ENCODE peak calls at places on chromosomes 11 and 22, in eight cellular contexts. One of them, this sample, is unnamed.

GRCh38 chr11:14974021-14974698 is 2.0 kb upstream of the CALCA start:
- DNase-seq in Peyer's patch: no peak
- DNase-seq in uterus: no peak
- DNase-seq in A549: no peak
- DNase-seq in HCT116: no peak
- DNase-seq in thyroid gland: no peak
- DNase-seq in stomach: no peak
- DNase-seq in heart left ventricle: no peak
- DNase-seq in this sample: no peak

GRCh38 chr22:50010676-50011446 is 1.7 kb downstream of the IL17REL start:
- DNase-seq in Peyer's patch: no peak
- DNase-seq in uterus: no peak
- DNase-seq in stomach: no peak
- DNase-seq in HCT116: no peak
- DNase-seq in thyroid gland: no peak
- DNase-seq in heart left ventricle: no peak
- DNase-seq in A549: no peak
- DNase-seq in this sample: no peak

GRCh38 chr11:44566559-44566949 is 1.1 kb downstream of the CD82 start:
- DNase-seq in stomach: no peak
- DNase-seq in heart left ventricle: no peak
- DNase-seq in Peyer's patch: no peak
- DNase-seq in A549: no peak
- DNase-seq in uterus: no peak
- DNase-seq in thyroid gland: no peak
- DNase-seq in HCT116: no peak
- DNase-seq in this sample: no peak

GRCh38 chr22:26429458-26430238 is 588 bp downstream of the ASPHD2 start:
- DNase-seq in Peyer's patch: peak; percentile 40
- DNase-seq in A549: no peak
- DNase-seq in thyroid gland: no peak
- DNase-seq in uterus: peak; percentile 19
- DNase-seq in stomach: no peak
- DNase-seq in HCT116: no peak
- DNase-seq in heart left ventricle: no peak
- DNase-seq in this sample: no peak

GRCh38 chr11:59625703-59626102 is 10.1 kb upstream of the OSBP start:
- DNase-seq in heart left ventricle: no peak
- DNase-seq in uterus: no peak
- DNase-seq in Peyer's patch: no peak
- DNase-seq in thyroid gland: no peak
- DNase-seq in A549: no peak
- DNase-seq in HCT116: no peak
- DNase-seq in stomach: no peak
- DNase-seq in this sample: no peak

GRCh38 chr22:40043793-40044101 is 49.0 kb downstream of the FAM83F start:
- DNase-seq in A549: no peak
- DNase-seq in thyroid gland: no peak
- DNase-seq in Peyer's patch: no peak
- DNase-seq in stomach: no peak
- DNase-seq in uterus: no peak
- DNase-seq in HCT116: no peak
- DNase-seq in heart left ventricle: no peak
- DNase-seq in this sample: no peak

GRCh38 chr22:20112623-20113511 is 3.0 kb upstream of the RANBP1 start:
- DNase-seq in HCT116: no peak
- DNase-seq in Peyer's patch: no peak
- DNase-seq in uterus: no peak
- DNase-seq in thyroid gland: no peak
- DNase-seq in stomach: no peak
- DNase-seq in A549: no peak
- DNase-seq in heart left ventricle: no peak
- DNase-seq in this sample: no peak

GRCh38 chr22:37169947-37170688 is 17.9 kb downstream of the C1QTNF6 start:
- DNase-seq in A549: no peak
- DNase-seq in HCT116: no peak
- DNase-seq in stomach: no peak
- DNase-seq in thyroid gland: no peak
- DNase-seq in Peyer's patch: no peak
- DNase-seq in uterus: peak; percentile 7
- DNase-seq in heart left ventricle: no peak
- DNase-seq in this sample: no peak

GRCh38 chr11:109480251-109480650 is 58.3 kb downstream of the C11orf87 start:
- DNase-seq in heart left ventricle: no peak
- DNase-seq in HCT116: no peak
- DNase-seq in A549: no peak
- DNase-seq in thyroid gland: no peak
- DNase-seq in Peyer's patch: no peak
- DNase-seq in uterus: no peak
- DNase-seq in stomach: no peak
- DNase-seq in this sample: no peak

GRCh38 chr11:25242928-25243327 is 746.1 kb downstream of the LUZP2 start:
- DNase-seq in thyroid gland: no peak
- DNase-seq in uterus: no peak
- DNase-seq in heart left ventricle: no peak
- DNase-seq in HCT116: no peak
- DNase-seq in Peyer's patch: no peak
- DNase-seq in stomach: no peak
- DNase-seq in A549: no peak
- DNase-seq in this sample: no peak

GRCh38 chr11:69562816-69563215 is 78.1 kb upstream of the CCND1 start:
- DNase-seq in uterus: no peak
- DNase-seq in stomach: no peak
- DNase-seq in A549: no peak
- DNase-seq in heart left ventricle: no peak
- DNase-seq in Peyer's patch: no peak
- DNase-seq in thyroid gland: no peak
- DNase-seq in HCT116: no peak
- DNase-seq in this sample: no peak

GRCh38 chr11:119794756-119795155 is 65.8 kb upstream of the NECTIN1 start:
- DNase-seq in uterus: no peak
- DNase-seq in A549: no peak
- DNase-seq in thyroid gland: no peak
- DNase-seq in HCT116: no peak
- DNase-seq in heart left ventricle: no peak
- DNase-seq in Peyer's patch: no peak
- DNase-seq in stomach: no peak
- DNase-seq in this sample: no peak

GRCh38 chr11:26297179-26297970 is 34.6 kb upstream of the ANO3 start:
- DNase-seq in heart left ventricle: no peak
- DNase-seq in stomach: no peak
- DNase-seq in thyroid gland: no peak
- DNase-seq in A549: peak; percentile 77
- DNase-seq in uterus: no peak
- DNase-seq in HCT116: peak; percentile 2
- DNase-seq in Peyer's patch: no peak
- DNase-seq in this sample: peak; percentile 12

GRCh38 chr22:33832558-33833151 is 87.6 kb downstream of the LARGE1 start:
- DNase-seq in stomach: peak; percentile 52
- DNase-seq in Peyer's patch: no peak
- DNase-seq in HCT116: no peak
- DNase-seq in A549: no peak
- DNase-seq in thyroid gland: no peak
- DNase-seq in heart left ventricle: peak; percentile 75
- DNase-seq in uterus: no peak
- DNase-seq in this sample: no peak

GRCh38 chr22:35357883-35358621 is 22.8 kb upstream of the HMOX1 start:
- DNase-seq in HCT116: peak; percentile 72
- DNase-seq in Peyer's patch: no peak
- DNase-seq in heart left ventricle: no peak
- DNase-seq in stomach: no peak
- DNase-seq in A549: peak; percentile 52
- DNase-seq in uterus: no peak
- DNase-seq in thyroid gland: no peak
- DNase-seq in this sample: no peak

GRCh38 chr11:5285703-5286102 is 16.0 kb upstream of the HBE1 start:
- DNase-seq in heart left ventricle: no peak
- DNase-seq in Peyer's patch: no peak
- DNase-seq in HCT116: no peak
- DNase-seq in thyroid gland: no peak
- DNase-seq in uterus: no peak
- DNase-seq in A549: no peak
- DNase-seq in stomach: no peak
- DNase-seq in this sample: no peak

DNA sequence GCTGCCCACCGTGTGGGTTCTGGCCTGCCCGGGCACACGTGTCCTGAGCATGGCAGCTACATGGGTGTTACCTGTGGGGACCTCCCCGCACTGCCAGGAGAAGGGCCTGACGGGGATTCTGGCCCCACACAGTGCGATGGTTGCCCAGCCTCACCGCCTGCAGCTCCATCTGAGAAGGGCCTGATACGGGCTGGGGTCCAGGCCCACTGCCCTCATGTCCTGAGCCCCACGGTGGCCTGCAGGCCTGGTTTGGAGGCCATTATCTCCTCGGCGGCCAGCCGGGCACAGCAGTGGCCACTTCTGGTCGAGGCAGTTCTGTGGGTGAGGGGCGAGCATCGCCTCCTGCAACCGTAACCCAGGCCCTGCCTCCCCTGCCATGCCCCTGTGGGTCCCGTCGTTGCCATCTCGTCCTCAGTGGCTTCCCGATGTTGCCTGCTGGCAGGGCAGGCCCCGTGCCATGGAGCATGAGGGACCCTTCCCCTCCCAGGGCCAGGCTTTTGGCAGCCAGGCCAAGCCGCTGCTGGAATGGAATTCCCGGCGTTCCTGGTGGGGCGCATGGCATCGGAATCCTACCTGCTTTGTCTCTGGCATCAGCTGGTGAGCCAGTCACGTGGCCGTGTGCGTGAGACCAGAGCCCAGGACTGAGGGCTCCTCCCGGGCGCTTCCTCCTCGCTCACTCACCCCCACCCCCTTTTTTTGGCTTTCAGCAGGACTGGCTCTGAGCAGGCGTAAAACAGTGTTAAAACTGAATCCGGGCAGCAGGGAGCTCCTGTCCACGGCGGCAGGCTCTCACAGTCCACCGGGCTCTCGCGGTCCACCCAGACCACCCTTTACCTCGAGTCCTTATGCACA is 71.9 kb upstream of the PPARA start:
- DNase-seq in thyroid gland: peak; percentile 41
- DNase-seq in heart left ventricle: peak; percentile 85
- DNase-seq in HCT116: no peak
- DNase-seq in A549: peak; percentile 89
- DNase-seq in uterus: peak; percentile 81
- DNase-seq in stomach: peak; percentile 81
- DNase-seq in Peyer's patch: no peak
- DNase-seq in this sample: no peak
- TF ChIP-seq POLR2A in thyroid gland: no peak
- TF ChIP-seq POLR2A in heart left ventricle: no peak
- TF ChIP-seq POLR2A in HCT116: no peak
- TF ChIP-seq POLR2A in A549: no peak
- TF ChIP-seq POLR2A in uterus: peak; percentile 38
- TF ChIP-seq POLR2A in stomach: no peak
- TF ChIP-seq POLR2A in Peyer's patch: no peak
- TF ChIP-seq POLR2A in this sample: no peak

GRCh38 chr11:75406338-75406777 is 7.0 kb downstream of the RPS3 start:
- DNase-seq in Peyer's patch: no peak
- DNase-seq in stomach: no peak
- DNase-seq in thyroid gland: no peak
- DNase-seq in A549: no peak
- DNase-seq in uterus: no peak
- DNase-seq in HCT116: no peak
- DNase-seq in heart left ventricle: no peak
- DNase-seq in this sample: peak; percentile 78

GRCh38 chr11:75402002-75402773 is 2.9 kb downstream of the RPS3 start:
- DNase-seq in uterus: no peak
- DNase-seq in Peyer's patch: no peak
- DNase-seq in HCT116: no peak
- DNase-seq in heart left ventricle: no peak
- DNase-seq in stomach: no peak
- DNase-seq in thyroid gland: no peak
- DNase-seq in A549: no peak
- DNase-seq in this sample: no peak

GRCh38 chr11:75403983-75404658 is 4.8 kb downstream of the RPS3 start:
- DNase-seq in heart left ventricle: no peak
- DNase-seq in Peyer's patch: no peak
- DNase-seq in HCT116: no peak
- DNase-seq in stomach: no peak
- DNase-seq in A549: no peak
- DNase-seq in thyroid gland: no peak
- DNase-seq in uterus: no peak
- DNase-seq in this sample: no peak

GRCh38 chr11:75400110-75400865 is 970 bp downstream of the RPS3 start:
- DNase-seq in uterus: no peak
- DNase-seq in Peyer's patch: no peak
- DNase-seq in A549: no peak
- DNase-seq in stomach: no peak
- DNase-seq in thyroid gland: no peak
- DNase-seq in heart left ventricle: no peak
- DNase-seq in HCT116: no peak
- DNase-seq in this sample: no peak

GRCh38 chr11:75403037-75403436 is 3.7 kb downstream of the RPS3 start:
- DNase-seq in Peyer's patch: no peak
- DNase-seq in A549: no peak
- DNase-seq in uterus: no peak
- DNase-seq in heart left ventricle: no peak
- DNase-seq in stomach: no peak
- DNase-seq in HCT116: no peak
- DNase-seq in thyroid gland: no peak
- DNase-seq in this sample: no peak
- TF ChIP-seq POLR2A in Peyer's patch: no peak
- TF ChIP-seq POLR2A in A549: no peak
- TF ChIP-seq POLR2A in uterus: no peak
- TF ChIP-seq POLR2A in heart left ventricle: no peak
- TF ChIP-seq POLR2A in stomach: no peak
- TF ChIP-seq POLR2A in HCT116: no peak
- TF ChIP-seq POLR2A in thyroid gland: no peak
- TF ChIP-seq POLR2A in this sample: no peak

DNA sequence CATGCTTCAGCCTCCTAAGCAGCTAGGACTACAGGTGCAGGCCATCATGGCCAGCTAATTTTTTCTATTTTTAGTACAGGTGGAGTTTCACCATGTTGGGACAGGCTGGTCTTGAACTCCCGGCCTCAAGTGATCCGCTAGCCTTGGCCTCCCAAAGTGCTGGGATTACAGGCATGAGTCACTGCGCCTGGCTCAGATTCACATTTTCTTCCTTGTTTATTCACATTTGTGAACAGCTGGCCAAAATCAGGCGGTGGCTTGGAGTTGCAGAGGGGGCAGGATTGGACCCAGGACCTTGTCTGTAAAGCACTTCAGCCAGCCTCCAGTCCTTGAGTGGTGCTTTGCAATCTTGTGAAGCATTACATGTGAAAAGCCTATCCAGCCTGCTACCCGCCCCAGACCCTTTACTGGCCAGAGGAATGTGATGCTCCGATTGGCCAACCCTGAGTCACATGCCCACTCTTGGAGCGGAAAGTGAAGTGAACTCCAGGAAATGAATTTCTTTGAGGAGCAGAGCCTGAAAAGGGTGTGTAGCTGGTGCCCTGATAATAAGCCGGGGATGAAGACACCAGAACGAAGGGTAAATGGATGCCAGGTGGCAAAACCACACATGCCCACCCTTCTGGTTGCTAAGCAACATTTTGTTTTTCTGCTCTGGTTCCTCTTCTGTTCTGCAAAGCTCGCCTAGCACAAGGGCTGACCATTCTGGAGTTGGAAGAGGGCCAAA is 62.6 kb upstream of the PTPRJ start:
- DNase-seq in Peyer's patch: peak; percentile 74
- DNase-seq in thyroid gland: peak; percentile 99
- DNase-seq in HCT116: peak; percentile 85
- DNase-seq in uterus: peak; percentile 77
- DNase-seq in A549: peak; percentile 94
- DNase-seq in stomach: peak; percentile 52
- DNase-seq in heart left ventricle: peak; percentile 80
- DNase-seq in this sample: peak; percentile 78
- TF ChIP-seq POLR2A in Peyer's patch: no peak
- TF ChIP-seq POLR2A in thyroid gland: no peak
- TF ChIP-seq POLR2A in HCT116: no peak
- TF ChIP-seq POLR2A in uterus: no peak
- TF ChIP-seq POLR2A in A549: no peak
- TF ChIP-seq POLR2A in stomach: no peak
- TF ChIP-seq POLR2A in heart left ventricle: no peak
- TF ChIP-seq POLR2A in this sample: peak; percentile 47

GRCh38 chr11:67309661-67310061 is 6.3 kb downstream of the SSH3 start:
- DNase-seq in HCT116: no peak
- DNase-seq in stomach: peak; percentile 24
- DNase-seq in Peyer's patch: no peak
- DNase-seq in thyroid gland: no peak
- DNase-seq in A549: no peak
- DNase-seq in heart left ventricle: no peak
- DNase-seq in uterus: no peak
- DNase-seq in this sample: no peak
- TF ChIP-seq POLR2A in HCT116: no peak
- TF ChIP-seq POLR2A in stomach: no peak
- TF ChIP-seq POLR2A in Peyer's patch: no peak
- TF ChIP-seq POLR2A in thyroid gland: no peak
- TF ChIP-seq POLR2A in A549: no peak
- TF ChIP-seq POLR2A in heart left ventricle: no peak
- TF ChIP-seq POLR2A in uterus: no peak
- TF ChIP-seq POLR2A in this sample: no peak